ENCODE peak calls at places on chromosomes 12 and 14, in eight cellular contexts. R is Peyer's patch; B is CD14-positive monocyte; H is pancreas; P is naive thymus-derived CD8-positive, alpha-beta T cell; T is uterus; J is Kasumi-1; C is CD4-positive, alpha-beta T cell. L is an unnamed sample.

GRCh38 chr14:34334329-34334728 is 127.7 kb downstream of the SPTSSA start:
- DNase-seq in R (no peak), C (no peak), T (no peak), B (no peak), H (no peak), P (no peak), J (no peak), L (no peak)

GRCh38 chr14:91021991-91022621 is 38.3 kb downstream of the RPS6KA5 start:
- DNase-seq in H (no peak), P (no peak), R (no peak), C (no peak), J (no peak), B (no peak), T (no peak), L (no peak)

GRCh38 chr12:115973968-115974765 is 303.3 kb downstream of the MED13L start:
- DNase-seq in R (no peak), C (no peak), B (no peak), H (no peak), J (no peak), P (no peak), T (no peak), L (no peak)

GRCh38 chr12:124390442-124391116 is 95.7 kb downstream of the RFLNA start:
- DNase-seq in R (no peak), T (no peak), P (no peak), C (no peak), H (no peak), B (peak; percentile 90), J (peak; percentile 34), L (no peak)

GRCh38 chr12:107523760-107524558 is 161.6 kb upstream of the PWP1 start:
- DNase-seq in R (no peak), P (no peak), T (no peak), B (no peak), J (no peak), H (no peak), C (no peak), L (no peak)

GRCh38 chr14:60064491-60065072 is 27.1 kb upstream of the PCNX4 start:
- DNase-seq in T (no peak), P (peak; percentile 50), B (no peak), R (no peak), H (no peak), C (no peak), J (peak; percentile 81), L (no peak)

GRCh38 chr14:24366664-24367505 is 1.1 kb upstream of the NFATC4 start:
- DNase-seq in P (peak; percentile 31), H (peak; percentile 93), B (peak; percentile 58), R (peak; percentile 89), J (no peak), T (peak; percentile 96), C (no peak), L (no peak)

GRCh38 chr12:85390281-85390680 is 110.3 kb downstream of the ALX1 start:
- DNase-seq in J (no peak), P (no peak), B (no peak), H (no peak), T (no peak), R (no peak), C (no peak), L (no peak)

GRCh38 chr12:3295648-3296408 is 195.2 kb upstream of the PRMT8 start:
- DNase-seq in R (no peak), P (no peak), H (no peak), C (no peak), J (no peak), T (no peak), B (no peak), L (no peak)